ENCODE peak calls at places on chromosomes 7 and 10, in nine cellular contexts. A is lower leg skin, C is heart left ventricle, W is adrenal gland, M is breast epithelium, J is ovary, H is tibial nerve, U is sigmoid colon, X is endothelial cell of umbilical vein. E is an unnamed sample.

GRCh38 chr10:79068203-79068561 is 584 bp upstream of the ZMIZ1 start:
- DNase-seq in A (no peak), C (no peak), W (no peak), M (no peak), J (peak), H (no peak), U (no peak), X (peak), E (peak)

GRCh38 chr7:121083138-121083789 is 94.8 kb downstream of the CPED1 start:
- DNase-seq in A (no peak), C (no peak), W (no peak), M (no peak), J (no peak), H (no peak), U (no peak), X (peak), E (no peak)

GRCh38 chr10:65793738-65794425 is 1132.0 kb upstream of the LRRTM3 start:
- DNase-seq in A (no peak), C (no peak), W (no peak), M (no peak), J (no peak), H (peak), U (no peak), X (no peak), E (no peak)

GRCh38 chr10:113992601-113993011 is 51.1 kb upstream of the ADRB1 start:
- DNase-seq in A (no peak), C (peak), W (peak), M (no peak), J (no peak), H (no peak), U (peak), X (no peak), E (peak)

GRCh38 chr10:24344279-24344678 is 135.3 kb downstream of the KIAA1217 start:
- DNase-seq in A (no peak), C (no peak), W (no peak), M (no peak), J (no peak), H (no peak), U (no peak), X (no peak), E (peak)

GRCh38 chr10:3471927-3472704 is 299.5 kb upstream of the PITRM1 start:
- DNase-seq in A (no peak), C (no peak), W (no peak), M (peak), J (no peak), H (no peak), U (peak), X (peak), E (no peak)

GRCh38 chr7:1846331-1847065 is 176.4 kb downstream of the ELFN1 start:
- DNase-seq in A (no peak), C (no peak), W (peak), M (no peak), J (no peak), H (no peak), U (peak), X (no peak), E (no peak)

GRCh38 chr10:20991526-20991925 is 94.4 kb upstream of the NEBL start:
- DNase-seq in A (no peak), C (no peak), W (no peak), M (no peak), J (no peak), H (no peak), U (no peak), X (no peak), E (no peak)

GRCh38 chr7:37901236-37901827 is 15.3 kb downstream of the SFRP4 start:
- DNase-seq in A (no peak), C (no peak), W (no peak), M (no peak), J (no peak), H (no peak), U (no peak), X (peak), E (no peak)

GRCh38 chr10:73358331-73359279 is at the start of gene CFAP70:
- DNase-seq in A (peak), C (peak), W (peak), M (peak), J (peak), H (peak), U (peak), X (peak), E (peak)
- TF ChIP-seq POLR2A in A (no peak), C (no peak), W (no peak), M (no peak), J (peak), H (no peak), U (no peak), X (peak), E (peak)

DNA sequence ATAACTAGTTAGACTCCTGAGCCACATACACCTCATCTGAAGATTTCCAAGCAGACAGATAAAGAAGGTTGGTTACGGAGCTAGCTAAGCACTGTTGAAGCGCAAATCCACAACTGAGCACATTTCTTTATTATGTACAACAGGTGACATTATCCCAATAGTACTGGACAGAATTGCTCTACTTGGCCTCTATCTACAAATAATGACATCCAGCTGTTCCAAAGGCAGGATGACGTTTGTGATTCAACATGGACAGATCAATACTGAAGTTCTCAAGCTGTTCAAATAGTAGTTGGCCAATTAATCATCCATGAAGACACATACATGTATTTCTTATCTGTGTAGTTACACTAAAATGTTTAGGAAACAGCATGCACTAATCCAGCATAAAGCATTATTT is 101.0 kb downstream of the UBE2H start:
- DNase-seq in A (no peak), C (no peak), W (no peak), M (no peak), J (no peak), H (no peak), U (no peak), X (no peak), E (no peak)
- TF ChIP-seq POLR2A in A (no peak), C (no peak), W (no peak), M (no peak), J (no peak), H (no peak), U (no peak), X (no peak), E (no peak)

DNA sequence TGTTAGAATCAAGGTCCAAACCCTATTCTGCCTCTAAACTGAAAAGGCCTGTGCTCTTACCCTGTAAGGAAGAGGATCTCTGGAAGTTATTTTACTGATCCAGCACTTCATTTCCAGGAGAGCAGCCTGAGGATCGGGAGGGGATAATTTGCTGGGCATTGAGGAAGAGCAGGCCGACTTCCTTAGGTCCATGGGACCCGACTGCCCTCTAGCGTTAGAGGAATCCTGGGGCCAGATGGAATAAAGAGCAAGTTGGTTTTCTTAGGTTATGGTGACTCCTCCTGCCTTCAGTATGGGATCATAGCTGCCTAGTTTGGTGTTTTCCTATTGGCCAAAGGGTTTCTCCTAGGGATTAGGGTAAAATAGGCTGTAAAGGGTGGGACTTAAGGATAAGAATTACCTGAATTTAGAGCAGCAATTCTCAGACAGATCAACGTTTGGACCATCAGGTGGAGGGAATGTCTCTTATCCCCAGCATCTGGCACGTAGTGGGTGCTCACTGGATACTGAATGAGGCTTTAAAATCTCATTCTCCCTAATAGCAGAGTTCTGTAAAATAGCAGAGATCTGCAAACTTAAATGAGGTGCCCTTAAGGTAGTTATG is 40.0 kb upstream of the SORBS1 start:
- DNase-seq in A (peak), C (peak), W (peak), M (peak), J (peak), H (peak), U (peak), X (peak), E (peak)
- TF ChIP-seq POLR2A in A (no peak), C (no peak), W (no peak), M (no peak), J (no peak), H (no peak), U (no peak), X (no peak), E (no peak)

GRCh38 chr7:81457858-81458522 is 311.9 kb downstream of the HGF start:
- DNase-seq in A (no peak), C (no peak), W (no peak), M (no peak), J (no peak), H (no peak), U (no peak), X (peak), E (no peak)

GRCh38 chr7:81460228-81460627 is 309.6 kb downstream of the HGF start:
- DNase-seq in A (no peak), C (no peak), W (no peak), M (no peak), J (no peak), H (no peak), U (no peak), X (no peak), E (no peak)

GRCh38 chr7:81459485-81459884 is 310.4 kb downstream of the HGF start:
- DNase-seq in A (no peak), C (no peak), W (no peak), M (no peak), J (no peak), H (no peak), U (no peak), X (no peak), E (no peak)

GRCh38 chr7:81462672-81463071 is 307.2 kb downstream of the HGF start:
- DNase-seq in A (no peak), C (no peak), W (no peak), M (no peak), J (no peak), H (no peak), U (no peak), X (no peak), E (no peak)

GRCh38 chr7:81460646-81461045 is 309.2 kb downstream of the HGF start:
- DNase-seq in A (no peak), C (no peak), W (no peak), M (no peak), J (no peak), H (no peak), U (no peak), X (no peak), E (no peak)
- TF ChIP-seq POLR2A in A (no peak), C (no peak), W (no peak), M (no peak), J (no peak), H (no peak), U (no peak), X (no peak), E (no peak)

GRCh38 chr10:28678687-28679457 is 1.6 kb downstream of the BAMBI start:
- DNase-seq in A (no peak), C (no peak), W (no peak), M (no peak), J (no peak), H (no peak), U (no peak), X (peak), E (no peak)

GRCh38 chr10:28677889-28678686 is 767 bp downstream of the BAMBI start:
- DNase-seq in A (no peak), C (peak), W (peak), M (no peak), J (peak), H (no peak), U (no peak), X (peak), E (no peak)

GRCh38 chr10:28676297-28676967 is 889 bp upstream of the BAMBI start:
- DNase-seq in A (no peak), C (peak), W (no peak), M (no peak), J (peak), H (no peak), U (peak), X (peak), E (no peak)

GRCh38 chr10:28674782-28675181 is 2.5 kb upstream of the BAMBI start:
- DNase-seq in A (no peak), C (no peak), W (no peak), M (no peak), J (no peak), H (no peak), U (no peak), X (no peak), E (no peak)

GRCh38 chr10:28676968-28677888 is at the start of gene BAMBI:
- DNase-seq in A (peak), C (peak), W (peak), M (peak), J (peak), H (peak), U (peak), X (peak), E (peak)
- TF ChIP-seq POLR2A in A (peak), C (peak), W (peak), M (peak), J (peak), H (peak), U (peak), X (peak), E (peak)

GRCh38 chr10:5981529-5981928 is 4.2 kb upstream of the IL15RA start:
- DNase-seq in A (peak), C (no peak), W (no peak), M (no peak), J (no peak), H (no peak), U (no peak), X (no peak), E (no peak)

GRCh38 chr10:5973069-5973468 is 4.3 kb downstream of the IL15RA start:
- DNase-seq in A (no peak), C (no peak), W (no peak), M (no peak), J (no peak), H (no peak), U (peak), X (no peak), E (no peak)

GRCh38 chr10:5976689-5977470 is 463 bp downstream of the IL15RA start:
- DNase-seq in A (peak), C (peak), W (peak), M (no peak), J (peak), H (no peak), U (peak), X (peak), E (no peak)

GRCh38 chr10:5975641-5976473 is 1.5 kb downstream of the IL15RA start:
- DNase-seq in A (peak), C (no peak), W (peak), M (no peak), J (no peak), H (peak), U (peak), X (peak), E (no peak)

GRCh38 chr10:5977471-5978370 is at the start of gene IL15RA:
- DNase-seq in A (peak), C (peak), W (peak), M (peak), J (peak), H (peak), U (peak), X (peak), E (peak)
- TF ChIP-seq POLR2A in A (peak), C (no peak), W (no peak), M (no peak), J (no peak), H (no peak), U (no peak), X (no peak), E (no peak)

DNA sequence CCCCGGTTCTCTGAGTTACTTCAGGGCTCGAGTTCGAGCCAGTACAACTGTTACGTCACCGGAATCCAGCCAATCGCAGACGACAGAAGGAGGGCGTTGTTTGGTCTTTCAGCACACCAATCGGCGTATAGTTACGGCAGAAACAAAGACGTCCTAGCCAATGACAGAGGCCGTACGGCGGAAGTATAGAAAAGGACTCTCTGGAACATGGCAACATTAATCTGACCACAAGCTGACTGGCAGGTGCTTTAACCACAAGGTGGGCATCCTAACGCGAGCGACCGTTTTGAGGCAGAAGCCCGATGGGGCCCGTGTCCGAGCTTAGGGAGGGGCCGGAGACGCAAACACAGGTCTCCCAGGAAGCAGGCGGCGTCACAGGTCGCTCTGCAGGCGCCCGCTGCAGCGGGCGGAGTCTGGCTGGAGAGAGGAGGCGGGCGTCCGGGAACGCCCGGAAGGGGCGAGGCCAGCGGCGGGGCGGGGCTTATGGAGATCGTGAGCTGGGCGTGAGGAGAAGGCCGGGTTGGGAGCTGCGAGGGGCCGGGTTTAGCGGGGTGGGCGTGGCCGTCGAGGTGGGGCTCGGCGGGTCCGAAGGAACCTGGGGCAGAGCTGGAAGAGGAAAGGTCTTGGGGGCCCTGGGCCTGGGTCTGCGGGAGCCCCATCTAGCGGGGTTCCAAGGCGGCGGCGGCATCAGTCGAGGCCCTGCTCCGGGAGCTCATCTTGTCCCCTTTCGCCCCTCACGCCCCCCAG is at the start of gene MOSPD3:
- DNase-seq in A (peak), C (peak), W (peak), M (peak), J (peak), H (peak), U (peak), X (peak), E (peak)
- TF ChIP-seq POLR2A in A (peak), C (peak), W (peak), M (peak), J (peak), H (peak), U (peak), X (peak), E (peak)

E was measured in H54.